ENCODE peak calls at places on chromosomes 12 and 14, in four cellular contexts. B, W, X and L are unnamed samples.

GRCh38 chr12:43551971-43552559 is at the start of gene ADAMTS20:
- DNase-seq in B (no peak), W (no peak), X (no peak), L (no peak)

GRCh38 chr12:82412246-82412645 is 53.9 kb downstream of the METTL25 start:
- DNase-seq in B (no peak), W (no peak), X (no peak), L (no peak)

GRCh38 chr12:53623526-53623925 is 2.7 kb downstream of the ATF7 start:
- DNase-seq in B (no peak), W (no peak), X (peak), L (no peak)

GRCh38 chr14:66361013-66361412 is 125.2 kb upstream of the CCDC196 start:
- DNase-seq in B (no peak), W (no peak), X (no peak), L (no peak)

GRCh38 chr14:105881021-105881930 is 354.9 kb downstream of the TMEM121 start:
- DNase-seq in B (no peak), W (peak), X (no peak), L (peak)

GRCh38 chr14:95533391-95533821 is 1.4 kb upstream of the GLRX5 start:
- DNase-seq in B (no peak), W (no peak), X (no peak), L (no peak)

GRCh38 chr14:20434701-20435453 is 1.1 kb downstream of the KLHL33 start:
- DNase-seq in B (no peak), W (peak), X (no peak), L (no peak)

GRCh38 chr12:65139389-65139788 is 18.3 kb upstream of the WIF1 start:
- DNase-seq in B (no peak), W (no peak), X (no peak), L (no peak)

GRCh38 chr12:2300886-2301285 is 248.1 kb downstream of the CACNA1C start:
- DNase-seq in B (no peak), W (peak), X (no peak), L (no peak)

GRCh38 chr12:42673535-42673934 is 84.0 kb upstream of the PRICKLE1 start:
- DNase-seq in B (no peak), W (no peak), X (no peak), L (no peak)

GRCh38 chr12:92488735-92489134 is 214.1 kb upstream of the PLEKHG7 start:
- DNase-seq in B (no peak), W (no peak), X (no peak), L (no peak)